ENCODE peak calls at places on chromosomes 11 and 22, in nine cellular contexts. One of them, this sample, is unnamed.

GRCh38 chr22:33653525-33654063 is 266.7 kb downstream of the LARGE1 start:
- DNase-seq in fibroblast of pulmonary artery: no peak
- DNase-seq in WTC11: no peak
- DNase-seq in A549: no peak
- DNase-seq in dorsolateral prefrontal cortex: no peak
- DNase-seq in left lung: no peak
- DNase-seq in glutamatergic neuron: no peak
- DNase-seq in mammary epithelial cell: no peak
- DNase-seq in Calu3: no peak
- DNase-seq in this sample: no peak

GRCh38 chr11:35590412-35590811 is 27.8 kb upstream of the FJX1 start:
- DNase-seq in fibroblast of pulmonary artery: no peak
- DNase-seq in WTC11: no peak
- DNase-seq in A549: no peak
- DNase-seq in dorsolateral prefrontal cortex: no peak
- DNase-seq in left lung: no peak
- DNase-seq in glutamatergic neuron: no peak
- DNase-seq in mammary epithelial cell: no peak
- DNase-seq in Calu3: no peak
- DNase-seq in this sample: no peak

GRCh38 chr11:123253909-123254308 is 58.9 kb upstream of the CLMP start:
- DNase-seq in fibroblast of pulmonary artery: no peak
- DNase-seq in WTC11: no peak
- DNase-seq in A549: no peak
- DNase-seq in dorsolateral prefrontal cortex: no peak
- DNase-seq in left lung: no peak
- DNase-seq in glutamatergic neuron: no peak
- DNase-seq in mammary epithelial cell: no peak
- DNase-seq in Calu3: no peak
- DNase-seq in this sample: no peak

GRCh38 chr22:46965552-46966494 is 203.4 kb downstream of the TBC1D22A start:
- DNase-seq in fibroblast of pulmonary artery: no peak
- DNase-seq in WTC11: no peak
- DNase-seq in A549: no peak
- DNase-seq in dorsolateral prefrontal cortex: no peak
- DNase-seq in left lung: no peak
- DNase-seq in glutamatergic neuron: no peak
- DNase-seq in mammary epithelial cell: peak
- DNase-seq in Calu3: no peak
- DNase-seq in this sample: no peak

GRCh38 chr11:68053117-68053516 is 14.3 kb downstream of the TCIRG1 start:
- DNase-seq in fibroblast of pulmonary artery: no peak
- DNase-seq in WTC11: no peak
- DNase-seq in A549: no peak
- DNase-seq in dorsolateral prefrontal cortex: no peak
- DNase-seq in left lung: no peak
- DNase-seq in glutamatergic neuron: no peak
- DNase-seq in mammary epithelial cell: no peak
- DNase-seq in Calu3: no peak
- DNase-seq in this sample: no peak

GRCh38 chr22:47205081-47205491 is 442.6 kb downstream of the TBC1D22A start:
- DNase-seq in fibroblast of pulmonary artery: no peak
- DNase-seq in WTC11: no peak
- DNase-seq in A549: no peak
- DNase-seq in dorsolateral prefrontal cortex: peak
- DNase-seq in left lung: no peak
- DNase-seq in glutamatergic neuron: no peak
- DNase-seq in mammary epithelial cell: no peak
- DNase-seq in Calu3: no peak
- DNase-seq in this sample: no peak

GRCh38 chr11:126718319-126718718 is 282.3 kb downstream of the KIRREL3 start:
- DNase-seq in fibroblast of pulmonary artery: no peak
- DNase-seq in WTC11: no peak
- DNase-seq in A549: peak
- DNase-seq in dorsolateral prefrontal cortex: no peak
- DNase-seq in left lung: no peak
- DNase-seq in glutamatergic neuron: no peak
- DNase-seq in mammary epithelial cell: no peak
- DNase-seq in Calu3: no peak
- DNase-seq in this sample: no peak

GRCh38 chr22:30596886-30597285 is 5.2 kb upstream of the PES1 start:
- DNase-seq in fibroblast of pulmonary artery: no peak
- DNase-seq in WTC11: no peak
- DNase-seq in A549: no peak
- DNase-seq in dorsolateral prefrontal cortex: no peak
- DNase-seq in left lung: no peak
- DNase-seq in glutamatergic neuron: no peak
- DNase-seq in mammary epithelial cell: no peak
- DNase-seq in Calu3: no peak
- DNase-seq in this sample: no peak

GRCh38 chr11:114133548-114134329 is 74.2 kb downstream of the ZBTB16 start:
- DNase-seq in fibroblast of pulmonary artery: peak
- DNase-seq in WTC11: no peak
- DNase-seq in A549: no peak
- DNase-seq in dorsolateral prefrontal cortex: no peak
- DNase-seq in left lung: no peak
- DNase-seq in glutamatergic neuron: no peak
- DNase-seq in mammary epithelial cell: no peak
- DNase-seq in Calu3: no peak
- DNase-seq in this sample: no peak

GRCh38 chr11:61082931-61083531 is 19.3 kb upstream of the CD5 start:
- DNase-seq in fibroblast of pulmonary artery: no peak
- DNase-seq in WTC11: no peak
- DNase-seq in A549: no peak
- DNase-seq in dorsolateral prefrontal cortex: no peak
- DNase-seq in left lung: no peak
- DNase-seq in glutamatergic neuron: no peak
- DNase-seq in mammary epithelial cell: no peak
- DNase-seq in Calu3: no peak
- DNase-seq in this sample: no peak

GRCh38 chr11:123851110-123851509 is 34.4 kb downstream of the TMEM225 start:
- DNase-seq in fibroblast of pulmonary artery: no peak
- DNase-seq in WTC11: no peak
- DNase-seq in A549: no peak
- DNase-seq in dorsolateral prefrontal cortex: no peak
- DNase-seq in left lung: no peak
- DNase-seq in glutamatergic neuron: no peak
- DNase-seq in mammary epithelial cell: no peak
- DNase-seq in Calu3: no peak
- DNase-seq in this sample: no peak

GRCh38 chr22:40203568-40203967 is 25.8 kb downstream of the TNRC6B start:
- DNase-seq in fibroblast of pulmonary artery: no peak
- DNase-seq in WTC11: no peak
- DNase-seq in A549: no peak
- DNase-seq in dorsolateral prefrontal cortex: no peak
- DNase-seq in left lung: no peak
- DNase-seq in glutamatergic neuron: no peak
- DNase-seq in mammary epithelial cell: no peak
- DNase-seq in Calu3: no peak
- DNase-seq in this sample: no peak

GRCh38 chr11:3231851-3232744 is at the start of gene MRGPRE:
- DNase-seq in fibroblast of pulmonary artery: no peak
- DNase-seq in WTC11: peak
- DNase-seq in A549: no peak
- DNase-seq in dorsolateral prefrontal cortex: peak
- DNase-seq in left lung: peak
- DNase-seq in glutamatergic neuron: peak
- DNase-seq in mammary epithelial cell: peak
- DNase-seq in Calu3: no peak
- DNase-seq in this sample: no peak

GRCh38 chr11:104106136-104106754 is 57.7 kb downstream of the PDGFD start:
- DNase-seq in fibroblast of pulmonary artery: peak
- DNase-seq in WTC11: no peak
- DNase-seq in A549: no peak
- DNase-seq in dorsolateral prefrontal cortex: no peak
- DNase-seq in left lung: no peak
- DNase-seq in glutamatergic neuron: no peak
- DNase-seq in mammary epithelial cell: no peak
- DNase-seq in Calu3: no peak
- DNase-seq in this sample: no peak

GRCh38 chr11:12680246-12680939 is 6.2 kb downstream of the TEAD1 start:
- DNase-seq in fibroblast of pulmonary artery: peak
- DNase-seq in WTC11: peak
- DNase-seq in A549: peak
- DNase-seq in dorsolateral prefrontal cortex: peak
- DNase-seq in left lung: peak
- DNase-seq in glutamatergic neuron: peak
- DNase-seq in mammary epithelial cell: peak
- DNase-seq in Calu3: peak
- DNase-seq in this sample: peak

GRCh38 chr22:31140746-31141145 is 438 bp upstream of the PLA2G3 start:
- DNase-seq in fibroblast of pulmonary artery: no peak
- DNase-seq in WTC11: no peak
- DNase-seq in A549: no peak
- DNase-seq in dorsolateral prefrontal cortex: no peak
- DNase-seq in left lung: no peak
- DNase-seq in glutamatergic neuron: no peak
- DNase-seq in mammary epithelial cell: no peak
- DNase-seq in Calu3: no peak
- DNase-seq in this sample: no peak

GRCh38 chr11:126305699-126306098 is 1.8 kb downstream of the DCPS start:
- DNase-seq in fibroblast of pulmonary artery: no peak
- DNase-seq in WTC11: no peak
- DNase-seq in A549: no peak
- DNase-seq in dorsolateral prefrontal cortex: no peak
- DNase-seq in left lung: no peak
- DNase-seq in glutamatergic neuron: no peak
- DNase-seq in mammary epithelial cell: no peak
- DNase-seq in Calu3: no peak
- DNase-seq in this sample: no peak

GRCh38 chr11:59207988-59208432 is 4.7 kb downstream of the MPEG1 start:
- DNase-seq in fibroblast of pulmonary artery: peak
- DNase-seq in WTC11: peak
- DNase-seq in A549: peak
- DNase-seq in dorsolateral prefrontal cortex: no peak
- DNase-seq in left lung: no peak
- DNase-seq in glutamatergic neuron: peak
- DNase-seq in mammary epithelial cell: peak
- DNase-seq in Calu3: peak
- DNase-seq in this sample: peak

GRCh38 chr11:6326980-6327379 is 6.7 kb upstream of the CAVIN3 start:
- DNase-seq in fibroblast of pulmonary artery: no peak
- DNase-seq in WTC11: no peak
- DNase-seq in A549: no peak
- DNase-seq in dorsolateral prefrontal cortex: no peak
- DNase-seq in left lung: no peak
- DNase-seq in glutamatergic neuron: no peak
- DNase-seq in mammary epithelial cell: no peak
- DNase-seq in Calu3: no peak
- DNase-seq in this sample: no peak

GRCh38 chr11:98601181-98601773 is 419.5 kb upstream of the CNTN5 start:
- DNase-seq in fibroblast of pulmonary artery: no peak
- DNase-seq in WTC11: no peak
- DNase-seq in A549: no peak
- DNase-seq in dorsolateral prefrontal cortex: no peak
- DNase-seq in left lung: peak
- DNase-seq in glutamatergic neuron: no peak
- DNase-seq in mammary epithelial cell: no peak
- DNase-seq in Calu3: no peak
- DNase-seq in this sample: no peak

DNA sequence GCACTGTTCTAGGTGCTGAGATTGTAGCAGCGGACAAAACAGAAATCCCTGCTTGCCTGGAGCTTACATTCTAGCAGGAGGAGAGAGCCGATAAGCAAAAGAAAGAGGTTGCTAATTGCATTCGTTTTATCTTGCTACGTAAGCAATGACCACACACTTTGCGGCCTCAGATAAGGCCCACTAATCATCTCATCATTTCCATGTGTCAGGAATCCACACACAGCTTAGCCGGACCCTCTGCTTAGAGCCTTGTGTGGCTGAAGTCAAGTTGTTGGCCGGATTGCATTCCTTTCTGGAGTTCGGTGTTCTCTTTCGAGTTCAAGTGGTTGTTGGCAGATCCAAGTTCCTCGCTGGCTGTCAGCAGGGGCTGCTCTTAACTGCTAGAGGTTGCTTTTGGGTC is 101.6 kb downstream of the CHST1 start:
- DNase-seq in fibroblast of pulmonary artery: no peak
- DNase-seq in WTC11: no peak
- DNase-seq in A549: no peak
- DNase-seq in dorsolateral prefrontal cortex: no peak
- DNase-seq in left lung: no peak
- DNase-seq in glutamatergic neuron: no peak
- DNase-seq in mammary epithelial cell: no peak
- DNase-seq in Calu3: no peak
- DNase-seq in this sample: no peak
- TF ChIP-seq CTCF in fibroblast of pulmonary artery: no peak
- TF ChIP-seq CTCF in WTC11: no peak
- TF ChIP-seq CTCF in A549: no peak
- TF ChIP-seq CTCF in dorsolateral prefrontal cortex: no peak
- TF ChIP-seq CTCF in left lung: no peak
- TF ChIP-seq CTCF in glutamatergic neuron: no peak
- TF ChIP-seq CTCF in mammary epithelial cell: no peak
- TF ChIP-seq CTCF in Calu3: no peak
- TF ChIP-seq CTCF in this sample: no peak

DNA sequence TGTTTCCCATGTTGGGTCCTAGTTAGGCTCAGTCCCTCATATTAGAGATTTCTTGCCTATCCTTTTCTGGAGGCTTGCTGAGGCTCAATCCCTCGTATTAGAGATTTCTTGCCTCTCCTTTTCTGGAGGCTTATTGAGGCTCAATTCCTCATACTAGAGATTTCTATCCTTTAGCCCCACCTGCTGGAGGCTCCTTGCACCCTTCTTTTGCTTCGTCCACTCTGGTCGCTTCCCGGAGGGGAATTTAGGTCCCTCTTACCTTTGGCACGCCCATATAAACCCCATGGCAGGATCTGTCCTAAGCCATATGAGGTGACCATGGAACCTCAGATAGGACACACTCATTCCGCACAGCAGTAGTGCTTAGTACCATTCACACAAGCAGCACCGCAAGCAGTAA is 15.9 kb downstream of the CYP2D6 start:
- DNase-seq in fibroblast of pulmonary artery: peak
- DNase-seq in WTC11: peak
- DNase-seq in A549: peak
- DNase-seq in dorsolateral prefrontal cortex: no peak
- DNase-seq in left lung: no peak
- DNase-seq in glutamatergic neuron: no peak
- DNase-seq in mammary epithelial cell: no peak
- DNase-seq in Calu3: no peak
- DNase-seq in this sample: no peak
- TF ChIP-seq CTCF in fibroblast of pulmonary artery: peak
- TF ChIP-seq CTCF in WTC11: peak
- TF ChIP-seq CTCF in A549: peak
- TF ChIP-seq CTCF in dorsolateral prefrontal cortex: peak
- TF ChIP-seq CTCF in left lung: no peak
- TF ChIP-seq CTCF in glutamatergic neuron: no peak
- TF ChIP-seq CTCF in mammary epithelial cell: no peak
- TF ChIP-seq CTCF in Calu3: no peak
- TF ChIP-seq CTCF in this sample: peak

GRCh38 chr11:32288276-32288675 is 147.1 kb downstream of the WT1 start:
- DNase-seq in fibroblast of pulmonary artery: no peak
- DNase-seq in WTC11: peak
- DNase-seq in A549: peak
- DNase-seq in dorsolateral prefrontal cortex: no peak
- DNase-seq in left lung: no peak
- DNase-seq in glutamatergic neuron: no peak
- DNase-seq in mammary epithelial cell: no peak
- DNase-seq in Calu3: no peak
- DNase-seq in this sample: no peak
- TF ChIP-seq CTCF in fibroblast of pulmonary artery: peak
- TF ChIP-seq CTCF in WTC11: peak
- TF ChIP-seq CTCF in A549: no peak
- TF ChIP-seq CTCF in dorsolateral prefrontal cortex: no peak
- TF ChIP-seq CTCF in left lung: no peak
- TF ChIP-seq CTCF in glutamatergic neuron: no peak
- TF ChIP-seq CTCF in mammary epithelial cell: no peak
- TF ChIP-seq CTCF in Calu3: no peak
- TF ChIP-seq CTCF in this sample: no peak

GRCh38 chr22:23521442-23522113 is 58.5 kb downstream of the IGLL1 start:
- DNase-seq in fibroblast of pulmonary artery: peak
- DNase-seq in WTC11: peak
- DNase-seq in A549: peak
- DNase-seq in dorsolateral prefrontal cortex: peak
- DNase-seq in left lung: peak
- DNase-seq in glutamatergic neuron: peak
- DNase-seq in mammary epithelial cell: peak
- DNase-seq in Calu3: peak
- DNase-seq in this sample: no peak
- TF ChIP-seq CTCF in fibroblast of pulmonary artery: no peak
- TF ChIP-seq CTCF in WTC11: no peak
- TF ChIP-seq CTCF in A549: peak
- TF ChIP-seq CTCF in dorsolateral prefrontal cortex: peak
- TF ChIP-seq CTCF in left lung: no peak
- TF ChIP-seq CTCF in glutamatergic neuron: peak
- TF ChIP-seq CTCF in mammary epithelial cell: no peak
- TF ChIP-seq CTCF in Calu3: no peak
- TF ChIP-seq CTCF in this sample: peak

This sample was measured in foreskin keratinocyte.